ENCODE peak calls at places on chromosomes 3 and 15, in six cellular contexts. L is cardiac muscle cell, R is foreskin fibroblast, H is lung, M is body of pancreas, I is fibroblast of lung. N is an unnamed sample.

GRCh38 chr15:56042982-56043980 is 49.9 kb upstream of the NEDD4 start:
- DNase-seq in R (no peak), M (no peak), I (no peak), H (no peak), L (no peak), N (no peak)

GRCh38 chr3:138188013-138188352 is 882 bp downstream of the ARMC8 start:
- DNase-seq in M (no peak), H (no peak), I (peak; percentile 83), L (peak; percentile 79), R (peak; percentile 73), N (no peak)

GRCh38 chr3:128518587-128519490 is 25.8 kb upstream of the GATA2 start:
- DNase-seq in L (no peak), H (no peak), I (no peak), M (no peak), R (no peak), N (no peak)

GRCh38 chr3:104768886-104769285 is 597.8 kb upstream of the ALCAM start:
- DNase-seq in I (no peak), R (no peak), L (no peak), M (no peak), H (no peak), N (no peak)

GRCh38 chr3:144437989-144438388 is 466.4 kb downstream of the DIPK2A start:
- DNase-seq in L (no peak), R (no peak), H (no peak), I (no peak), M (no peak), N (peak; percentile 15)

GRCh38 chr3:48431224-48432029 is 1.5 kb upstream of the PLXNB1 start:
- DNase-seq in M (no peak), R (no peak), H (no peak), L (no peak), I (no peak), N (no peak)

GRCh38 chr3:177089120-177089519 is 108.2 kb downstream of the TBL1XR1 start:
- DNase-seq in I (no peak), L (no peak), R (no peak), M (no peak), H (no peak), N (no peak)

GRCh38 chr15:56783156-56783856 is 50.0 kb upstream of the ZNF280D start:
- DNase-seq in I (no peak), M (no peak), H (no peak), L (no peak), R (no peak), N (no peak)

GRCh38 chr3:43905157-43905556 is 214.4 kb downstream of the ABHD5 start:
- DNase-seq in H (no peak), L (peak; percentile 22), M (no peak), I (peak; percentile 5), R (no peak), N (no peak)

GRCh38 chr3:37849146-37849545 is 12.5 kb upstream of the CTDSPL start:
- DNase-seq in I (no peak), L (no peak), M (no peak), H (no peak), R (no peak), N (no peak)

GRCh38 chr3:42906085-42906904 is at the start of gene ZNF662:
- DNase-seq in M (peak; percentile 67), H (peak; percentile 31), R (no peak), I (peak; percentile 55), L (peak; percentile 61), N (no peak)

GRCh38 chr3:161851941-161852566 is 355.4 kb downstream of the OTOL1 start:
- DNase-seq in R (no peak), H (peak; percentile 39), L (peak; percentile 62), I (peak; percentile 44), M (peak; percentile 63), N (peak; percentile 10)

GRCh38 chr3:102098130-102098885 is 249.0 kb downstream of the NFKBIZ start:
- DNase-seq in H (no peak), L (no peak), R (no peak), M (no peak), I (no peak), N (no peak)

GRCh38 chr15:88657326-88658069 is 18.7 kb downstream of the ISG20 start:
- DNase-seq in I (peak; percentile 57), L (peak; percentile 71), R (peak; percentile 56), H (peak; percentile 29), M (peak; percentile 62), N (no peak)

GRCh38 chr3:24494616-24495333 is at the start of gene THRB:
- DNase-seq in M (peak; percentile 77), R (peak; percentile 42), I (peak; percentile 52), L (peak; percentile 66), H (peak; percentile 71), N (no peak)

GRCh38 chr3:168467085-168467714 is 371.5 kb upstream of the GOLIM4 start:
- DNase-seq in L (peak; percentile 64), M (peak; percentile 5), I (peak; percentile 79), R (peak; percentile 10), H (peak; percentile 35), N (peak; percentile 19)

GRCh38 chr3:192802957-192803899 is 75.9 kb upstream of the FGF12 start:
- DNase-seq in M (no peak), I (peak; percentile 78), H (no peak), R (no peak), L (peak; percentile 77), N (no peak)

GRCh38 chr15:99446565-99447496 is 119.0 kb upstream of the MEF2A start:
- DNase-seq in R (no peak), I (no peak), L (no peak), H (no peak), M (peak; percentile 32), N (no peak)

GRCh38 chr15:51672100-51672731 is 9.1 kb upstream of the SCG3 start:
- DNase-seq in L (no peak), I (no peak), H (no peak), R (no peak), M (no peak), N (no peak)

DNA sequence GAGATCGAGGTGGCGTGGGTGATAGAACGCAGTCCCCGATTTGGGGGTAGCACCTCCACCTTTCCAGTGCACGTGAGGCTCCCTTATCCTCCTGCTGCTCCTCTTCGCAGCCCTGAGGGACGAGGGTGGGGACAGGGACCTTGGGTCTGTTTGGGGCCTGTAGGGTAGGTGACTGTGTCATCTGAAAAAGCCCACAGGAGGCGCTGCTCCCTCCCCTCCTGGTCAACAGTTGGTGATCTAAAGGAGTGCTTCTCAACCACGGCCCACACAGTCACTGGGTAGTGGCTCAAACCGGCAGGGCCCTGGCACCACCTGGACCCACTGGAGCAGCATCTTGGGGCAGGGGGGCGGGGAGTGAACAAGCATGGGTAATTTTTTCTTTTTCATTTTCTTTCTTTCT is 7.1 kb downstream of the LRRK1 start:
- DNase-seq in L (no peak), I (no peak), R (no peak), H (no peak), M (no peak), N (no peak)
- TF ChIP-seq CTCF in L (peak; percentile 6), I (no peak), R (no peak), H (no peak), M (no peak), N (peak; percentile 70)

GRCh38 chr3:69999191-70000027 is at the start of gene SAMMSON:
- DNase-seq in H (no peak), M (peak; percentile 13), R (no peak), I (peak; percentile 71), L (peak; percentile 54), N (no peak)
- H3K4me3 ChIP-seq in H (no peak within 1 kb of the TSS), M (no peak within 1 kb of the TSS), R (peak within 1 kb of the TSS; percentile 27), I (peak within 1 kb of the TSS; percentile 14), L (no peak within 1 kb of the TSS), N (no peak within 1 kb of the TSS)

GRCh38 chr3:149417727-149418126 is 40.3 kb upstream of the TM4SF1 start:
- DNase-seq in R (no peak), M (no peak), I (no peak), L (no peak), H (no peak), N (no peak)
- TF ChIP-seq CTCF in R (no peak), M (no peak), I (no peak), L (no peak), H (no peak), N (no peak)

GRCh38 chr3:63960048-63960711 is 48.0 kb upstream of the SCAANT1 start:
- DNase-seq in I (peak; percentile 84), M (peak; percentile 65), H (no peak), R (peak; percentile 64), L (peak; percentile 76), N (no peak)
- H3K4me3 ChIP-seq in I (peak overlapping the region; percentile 37), M (no peak overlapping the region), H (no peak overlapping the region), R (peak overlapping the region; percentile 2), L (no peak overlapping the region), N (no peak overlapping the region)

GRCh38 chr3:64225695-64226499 is 631 bp upstream of the PRICKLE2 start:
- DNase-seq in L (no peak), R (no peak), I (peak; percentile 36), H (no peak), M (no peak), N (no peak)
- TF ChIP-seq CTCF in L (no peak), R (no peak), I (no peak), H (no peak), M (no peak), N (no peak)

DNA sequence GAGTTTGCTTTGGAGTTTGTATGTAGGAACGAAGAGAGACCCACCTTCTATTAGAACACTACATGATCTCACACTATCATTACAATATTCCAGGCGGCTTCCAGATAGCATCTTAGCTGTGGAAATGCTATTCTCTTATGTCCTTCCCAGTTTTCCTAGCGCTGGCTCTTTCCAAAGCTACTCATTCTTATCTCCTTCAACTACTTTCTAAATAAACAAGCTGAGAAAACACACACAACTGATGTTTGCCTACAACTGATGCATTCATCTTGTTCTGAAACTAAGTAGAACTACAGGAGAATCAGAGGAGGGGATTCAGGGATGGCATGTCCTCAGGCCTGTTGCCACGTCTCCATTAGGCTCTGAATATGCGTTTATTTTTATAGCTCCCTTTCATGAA is 108.9 kb downstream of the GREM1 start:
- DNase-seq in I (no peak), M (no peak), H (no peak), L (no peak), R (no peak), N (no peak)
- H3K4me3 ChIP-seq in I (no peak overlapping the region), M (no peak overlapping the region), H (no peak overlapping the region), L (no peak overlapping the region), R (no peak overlapping the region), N (no peak overlapping the region)

GRCh38 chr3:41638381-41638780 is 323.5 kb downstream of the ULK4 start:
- DNase-seq in I (no peak), M (no peak), L (no peak), H (no peak), R (peak; percentile 4), N (no peak)

DNA sequence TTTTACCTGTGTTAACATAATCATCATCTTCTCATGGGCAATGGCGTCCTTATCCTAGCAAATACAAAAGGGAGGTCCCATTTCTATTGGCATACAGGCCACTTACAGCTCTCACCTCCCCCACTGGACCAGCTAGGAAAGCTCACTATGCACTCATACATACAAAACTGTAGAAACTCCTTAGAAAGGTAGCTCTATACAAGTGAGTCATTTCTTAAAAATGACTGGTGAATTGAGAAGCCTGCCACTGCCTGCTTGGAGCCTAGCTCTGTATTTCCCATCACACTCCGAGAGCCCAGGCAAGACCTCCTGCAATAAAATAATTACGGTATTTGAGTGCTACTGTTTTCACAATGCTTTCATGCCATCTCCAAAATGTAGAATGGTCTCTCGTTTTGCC is 321.8 kb downstream of the ULK4 start:
- DNase-seq in I (no peak), L (no peak), H (no peak), M (no peak), R (no peak), N (no peak)
- TF ChIP-seq CTCF in I (no peak), L (no peak), H (no peak), M (no peak), R (no peak), N (no peak)

GRCh38 chr3:52058111-52058510 is 1.7 kb upstream of the DUSP7 start:
- DNase-seq in I (no peak), R (no peak), M (no peak), L (no peak), H (no peak), N (no peak)
- H3K4me3 ChIP-seq in I (no peak overlapping the region), R (no peak overlapping the region), M (no peak overlapping the region), L (no peak overlapping the region), H (no peak overlapping the region), N (no peak overlapping the region)

GRCh38 chr3:126406389-126407296 is 11.9 kb downstream of the CFAP100 start:
- DNase-seq in R (no peak), M (no peak), H (no peak), I (no peak), L (no peak), N (no peak)
- TF ChIP-seq CTCF in R (no peak), M (no peak), H (no peak), I (no peak), L (no peak), N (no peak)

N was measured in GM12864.